ENCODE peak calls at places on chromosomes 7 and 10, in four cellular contexts. W is GM12878, G is HEK293T, D is HepG2. Y is an unnamed sample.

GRCh38 chr10:124991872-124992271 is 49.9 kb downstream of the ZRANB1 start:
- DNase-seq in G (no peak), W (no peak), D (no peak), Y (no peak)

GRCh38 chr7:20417260-20417659 is 86.6 kb downstream of the ITGB8 start:
- DNase-seq in G (no peak), W (no peak), D (no peak), Y (no peak)

GRCh38 chr10:133461027-133461426 is 7.3 kb downstream of the SCART1 start:
- DNase-seq in G (no peak), W (no peak), D (no peak), Y (no peak)

GRCh38 chr7:102198557-102198956 is 88.1 kb upstream of the SH2B2 start:
- DNase-seq in W (no peak), G (no peak), D (no peak), Y (no peak)

GRCh38 chr7:104943502-104944343 is 70.3 kb upstream of the KMT2E start:
- DNase-seq in G (peak; percentile 21), W (peak; percentile 83), D (peak; percentile 94), Y (peak; percentile 85)

GRCh38 chr7:119783799-119784198 is 489.2 kb upstream of the KCND2 start:
- DNase-seq in D (no peak), G (no peak), W (no peak), Y (peak; percentile 18)

GRCh38 chr10:12430406-12430982 is 81.1 kb downstream of the CAMK1D start:
- DNase-seq in G (no peak), W (no peak), D (no peak), Y (no peak)

GRCh38 chr10:8665322-8665721 is 610.8 kb downstream of the GATA3 start:
- DNase-seq in G (no peak), D (no peak), W (no peak), Y (no peak)

GRCh38 chr7:14191686-14192098 is 202.2 kb upstream of the ETV1 start:
- DNase-seq in W (no peak), D (no peak), G (no peak), Y (no peak)

GRCh38 chr10:130740166-130740565 is 571.4 kb downstream of the TCERG1L start:
- DNase-seq in W (no peak), G (no peak), D (no peak), Y (no peak)

DNA sequence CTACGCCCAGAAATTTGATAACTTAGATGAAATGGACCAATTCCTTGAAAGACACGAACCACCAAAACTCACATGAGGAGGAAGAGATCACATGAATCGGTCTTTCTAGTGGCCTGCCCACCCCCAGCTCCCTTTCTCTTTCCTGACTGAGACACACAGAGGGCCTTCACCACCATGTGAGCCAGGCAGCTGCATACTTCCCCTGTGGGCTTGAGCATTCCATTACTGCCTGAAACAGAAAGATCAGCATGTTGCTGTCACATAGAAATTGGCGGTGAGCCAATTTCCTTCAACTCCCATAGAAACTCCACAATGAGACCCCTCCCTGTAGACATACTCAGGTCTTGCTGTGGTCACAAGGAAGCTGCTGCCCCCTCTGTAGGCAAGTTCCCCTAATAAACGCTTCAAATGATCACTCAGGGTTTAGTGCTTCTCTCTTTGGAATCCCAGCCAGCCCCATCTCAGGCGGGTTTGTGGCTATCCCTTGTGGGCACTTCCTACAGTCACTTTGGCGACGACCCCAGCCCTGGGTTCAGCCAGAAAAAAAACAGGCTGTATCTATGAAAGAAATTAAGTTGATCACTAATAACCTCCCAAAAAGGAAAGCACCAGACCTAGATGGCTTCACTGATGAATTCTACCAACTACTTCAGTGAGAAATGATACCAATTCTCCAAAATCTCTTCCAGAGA is 208.4 kb downstream of the MAD1L1 start:
- DNase-seq in W (no peak), G (no peak), D (peak; percentile 9), Y (no peak)
- TF ChIP-seq FOXK2 in W (no peak), G (no peak), D (no peak), Y (no peak)

GRCh38 chr7:68507644-68508043 is 1090.6 kb upstream of the AUTS2 start:
- DNase-seq in G (no peak), D (no peak), W (no peak), Y (no peak)

GRCh38 chr7:68509054-68509453 is 1089.2 kb upstream of the AUTS2 start:
- DNase-seq in W (no peak), D (no peak), G (no peak), Y (no peak)

GRCh38 chr7:68503400-68503799 is 1094.9 kb upstream of the AUTS2 start:
- DNase-seq in G (no peak), W (no peak), D (no peak), Y (no peak)

GRCh38 chr7:68504766-68505165 is 1093.5 kb upstream of the AUTS2 start:
- DNase-seq in G (no peak), D (no peak), W (no peak), Y (no peak)

GRCh38 chr7:68505721-68506120 is 1092.6 kb upstream of the AUTS2 start:
- DNase-seq in D (no peak), W (no peak), G (no peak), Y (no peak)
- TF ChIP-seq FOXK2 in D (no peak), W (no peak), G (no peak), Y (no peak)

GRCh38 chr7:1666779-1667565 is 3.1 kb upstream of the ELFN1 start:
- DNase-seq in W (no peak), D (no peak), G (no peak), Y (no peak)

GRCh38 chr7:1664711-1665591 is 5.1 kb upstream of the ELFN1 start:
- DNase-seq in W (no peak), D (peak; percentile 16), G (peak; percentile 87), Y (peak; percentile 86)

GRCh38 chr7:1663857-1664651 is 6.0 kb upstream of the ELFN1 start:
- DNase-seq in D (no peak), W (no peak), G (no peak), Y (no peak)

GRCh38 chr7:1666251-1666778 is 3.8 kb upstream of the ELFN1 start:
- DNase-seq in G (no peak), D (no peak), W (no peak), Y (no peak)

GRCh38 chr7:1665721-1666250 is 4.3 kb upstream of the ELFN1 start:
- DNase-seq in W (no peak), D (no peak), G (peak; percentile 48), Y (peak; percentile 62)
- TF ChIP-seq FOXK2 in W (no peak), D (no peak), G (no peak), Y (no peak)

DNA sequence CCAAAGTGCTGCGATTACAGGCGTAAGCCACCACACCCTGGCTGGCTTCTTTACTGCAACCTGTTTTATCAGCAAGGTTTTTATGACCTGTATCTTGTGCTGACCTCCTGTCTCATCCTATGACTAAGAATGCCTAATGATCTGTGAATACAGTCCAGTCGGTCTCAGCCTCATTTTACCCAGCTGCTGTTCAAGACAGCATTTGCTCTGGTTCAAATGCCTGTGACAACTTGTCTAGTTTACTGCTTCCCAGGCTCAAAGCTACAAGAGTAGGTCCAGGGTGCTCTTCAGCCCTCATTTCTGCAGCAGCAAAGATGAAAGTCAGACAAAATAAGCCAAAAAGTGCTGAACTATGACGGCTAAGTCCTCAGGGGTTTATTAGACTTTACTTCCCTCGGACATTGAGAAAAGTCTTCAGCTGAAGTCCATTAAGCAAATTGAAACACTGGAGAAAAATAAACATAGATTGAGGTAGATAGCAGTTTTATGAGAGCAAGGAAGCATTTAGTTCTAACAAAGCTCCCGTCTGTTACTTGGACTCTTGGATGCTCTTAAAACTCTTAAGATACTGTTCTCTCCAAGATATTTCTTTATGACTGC is 12.5 kb upstream of the LYZL1 start:
- DNase-seq in W (no peak), D (no peak), G (peak; percentile 30), Y (no peak)
- TF ChIP-seq FOXK2 in W (no peak), D (no peak), G (no peak), Y (no peak)

GRCh38 chr10:93816123-93816747 is 58.5 kb downstream of the LGI1 start:
- DNase-seq in D (peak; percentile 9), W (no peak), G (peak; percentile 72), Y (peak; percentile 14)

GRCh38 chr10:93819520-93819919 is 61.8 kb downstream of the LGI1 start:
- DNase-seq in W (no peak), D (no peak), G (no peak), Y (no peak)

GRCh38 chr10:93815304-93816091 is 57.8 kb downstream of the LGI1 start:
- DNase-seq in D (no peak), G (no peak), W (no peak), Y (no peak)

GRCh38 chr10:93820434-93820833 is 62.7 kb downstream of the LGI1 start:
- DNase-seq in W (no peak), D (no peak), G (no peak), Y (no peak)

GRCh38 chr10:93818086-93818485 is 60.4 kb downstream of the LGI1 start:
- DNase-seq in W (no peak), D (no peak), G (no peak), Y (no peak)
- TF ChIP-seq FOXK2 in W (no peak), D (no peak), G (no peak), Y (no peak)

DNA sequence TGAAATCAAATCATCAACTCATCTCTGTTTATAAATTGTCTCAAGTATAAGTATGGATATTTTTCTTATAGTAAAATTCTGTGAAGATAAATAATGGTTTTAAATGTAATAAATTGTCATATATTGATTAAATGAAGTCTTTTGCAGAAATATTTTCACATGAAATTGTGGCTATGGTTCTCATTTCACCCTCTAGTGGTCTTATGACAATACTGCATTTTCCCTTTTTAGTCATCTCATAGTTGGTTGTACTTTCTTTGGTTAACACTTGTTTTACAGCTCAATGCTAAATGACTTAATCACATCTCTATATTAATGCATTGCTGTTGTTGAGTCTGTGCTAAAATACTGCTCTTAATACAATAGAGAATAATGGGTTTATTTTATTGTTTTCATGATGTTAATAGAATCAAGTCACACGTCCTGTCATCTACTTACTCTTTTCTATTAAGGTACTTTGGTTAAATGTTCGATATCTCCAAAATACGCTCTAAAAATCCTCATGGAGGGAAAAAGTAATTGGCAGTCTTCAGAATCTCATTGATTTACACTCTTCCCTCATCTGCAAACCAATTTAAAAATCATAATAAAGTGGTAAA is 38.0 kb upstream of the CACNA2D1 start:
- DNase-seq in G (peak; percentile 10), D (peak; percentile 2), W (peak; percentile 0), Y (no peak)
- TF ChIP-seq FOXK2 in G (no peak), D (no peak), W (no peak), Y (no peak)

GRCh38 chr7:81264116-81264515 is 345.3 kb upstream of the SEMA3C start:
- DNase-seq in G (no peak), W (no peak), D (no peak), Y (no peak)
- TF ChIP-seq FOXK2 in G (no peak), W (no peak), D (no peak), Y (no peak)

GRCh38 chr10:32963102-32963501 is 5.1 kb upstream of the ITGB1 start:
- DNase-seq in G (no peak), W (no peak), D (no peak), Y (no peak)

GRCh38 chr10:32961343-32961891 is 3.4 kb upstream of the ITGB1 start:
- DNase-seq in D (no peak), G (no peak), W (no peak), Y (no peak)

GRCh38 chr10:32960022-32960421 is 2.0 kb upstream of the ITGB1 start:
- DNase-seq in W (no peak), D (no peak), G (no peak), Y (peak; percentile 84)

GRCh38 chr10:32962541-32962940 is 4.5 kb upstream of the ITGB1 start:
- DNase-seq in G (no peak), D (no peak), W (no peak), Y (peak; percentile 22)

DNA sequence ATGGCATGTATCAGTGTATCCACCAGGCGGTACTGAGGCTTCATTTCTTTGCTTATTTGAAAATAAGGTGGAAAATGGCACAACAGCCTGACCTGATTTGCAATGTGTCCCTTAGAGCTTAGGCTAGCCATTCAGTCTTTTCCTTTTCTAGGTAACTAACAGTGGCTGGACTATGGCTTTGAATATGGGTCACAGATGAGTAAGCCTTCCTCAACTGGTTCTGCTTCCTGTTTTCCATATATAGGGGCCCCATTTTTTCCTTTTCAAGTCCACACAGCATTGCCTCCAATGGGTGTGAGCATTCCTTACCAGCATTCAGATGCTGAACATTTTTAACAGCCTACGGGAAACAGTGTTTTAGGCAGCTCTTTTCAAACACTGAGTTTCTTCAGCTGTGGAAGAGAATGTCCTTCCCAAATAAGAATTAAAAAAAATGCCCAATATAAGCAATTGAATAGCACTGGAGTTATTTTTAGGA is 3.9 kb upstream of the ITGB1 start:
- DNase-seq in W (no peak), D (peak; percentile 57), G (no peak), Y (no peak)
- TF ChIP-seq FOXK2 in W (no peak), D (no peak), G (no peak), Y (no peak)

Y was measured in K562.